ENCODE peak calls at places on chromosomes 2 and 18, in ten cellular contexts. One of them, this sample, is unnamed.

GRCh38 chr2:44560352-44560751 is 198.6 kb downstream of the CAMKMT start:
- DNase-seq in T-helper 17 cell: no peak
- DNase-seq in central memory CD4-positive, alpha-beta T cell: no peak
- DNase-seq in Calu3: peak
- DNase-seq in H7: no peak
- DNase-seq in NCI-H1436 treated with DMSO at 0.1 percent for 48 hours: no peak
- DNase-seq in RWPE1: no peak
- DNase-seq in activated T-helper 1 cell treated with anti-CD3 and anti-CD28 coated beads, Interleukin-2, amount 50 U/mL, for 16 hours: no peak
- DNase-seq in activated CD4-positive, alpha-beta T cell treated with anti-CD3 and anti-CD28 coated beads, Interleukin-2, amount 10 ng/mL, durations not matched to agents 24 days and 14 days: no peak
- DNase-seq in T-helper 1 cell: no peak
- DNase-seq in this sample: no peak

GRCh38 chr2:229445013-229445412 is 173.9 kb upstream of the PID1 start:
- DNase-seq in Calu3: peak
- DNase-seq in activated T-helper 1 cell treated with anti-CD3 and anti-CD28 coated beads, Interleukin-2, amount 50 U/mL, for 16 hours: no peak
- DNase-seq in NCI-H1436 treated with DMSO at 0.1 percent for 48 hours: no peak
- DNase-seq in H7: no peak
- DNase-seq in T-helper 17 cell: no peak
- DNase-seq in central memory CD4-positive, alpha-beta T cell: no peak
- DNase-seq in RWPE1: peak
- DNase-seq in activated CD4-positive, alpha-beta T cell treated with anti-CD3 and anti-CD28 coated beads, Interleukin-2, amount 10 ng/mL, durations not matched to agents 24 days and 14 days: no peak
- DNase-seq in T-helper 1 cell: no peak
- DNase-seq in this sample: no peak

GRCh38 chr18:62187543-62188378 is 706 bp downstream of the RELCH start:
- DNase-seq in activated CD4-positive, alpha-beta T cell treated with anti-CD3 and anti-CD28 coated beads, Interleukin-2, amount 10 ng/mL, durations not matched to agents 24 days and 14 days: peak
- DNase-seq in activated T-helper 1 cell treated with anti-CD3 and anti-CD28 coated beads, Interleukin-2, amount 50 U/mL, for 16 hours: peak
- DNase-seq in NCI-H1436 treated with DMSO at 0.1 percent for 48 hours: no peak
- DNase-seq in T-helper 1 cell: no peak
- DNase-seq in RWPE1: no peak
- DNase-seq in central memory CD4-positive, alpha-beta T cell: peak
- DNase-seq in T-helper 17 cell: peak
- DNase-seq in Calu3: peak
- DNase-seq in H7: peak
- DNase-seq in this sample: peak

GRCh38 chr2:31434911-31435310 is 20.4 kb upstream of the XDH start:
- DNase-seq in NCI-H1436 treated with DMSO at 0.1 percent for 48 hours: no peak
- DNase-seq in H7: peak
- DNase-seq in T-helper 17 cell: no peak
- DNase-seq in activated T-helper 1 cell treated with anti-CD3 and anti-CD28 coated beads, Interleukin-2, amount 50 U/mL, for 16 hours: no peak
- DNase-seq in Calu3: peak
- DNase-seq in RWPE1: peak
- DNase-seq in activated CD4-positive, alpha-beta T cell treated with anti-CD3 and anti-CD28 coated beads, Interleukin-2, amount 10 ng/mL, durations not matched to agents 24 days and 14 days: no peak
- DNase-seq in T-helper 1 cell: no peak
- DNase-seq in central memory CD4-positive, alpha-beta T cell: no peak
- DNase-seq in this sample: no peak

GRCh38 chr2:76930076-76930734 is 592.0 kb downstream of the LRRTM4 start:
- DNase-seq in activated T-helper 1 cell treated with anti-CD3 and anti-CD28 coated beads, Interleukin-2, amount 50 U/mL, for 16 hours: no peak
- DNase-seq in Calu3: no peak
- DNase-seq in T-helper 17 cell: no peak
- DNase-seq in H7: no peak
- DNase-seq in activated CD4-positive, alpha-beta T cell treated with anti-CD3 and anti-CD28 coated beads, Interleukin-2, amount 10 ng/mL, durations not matched to agents 24 days and 14 days: no peak
- DNase-seq in RWPE1: no peak
- DNase-seq in NCI-H1436 treated with DMSO at 0.1 percent for 48 hours: no peak
- DNase-seq in T-helper 1 cell: no peak
- DNase-seq in central memory CD4-positive, alpha-beta T cell: no peak
- DNase-seq in this sample: no peak

GRCh38 chr2:70514612-70515055 is 39.0 kb downstream of the TGFA start:
- DNase-seq in T-helper 1 cell: no peak
- DNase-seq in Calu3: peak
- DNase-seq in activated T-helper 1 cell treated with anti-CD3 and anti-CD28 coated beads, Interleukin-2, amount 50 U/mL, for 16 hours: no peak
- DNase-seq in activated CD4-positive, alpha-beta T cell treated with anti-CD3 and anti-CD28 coated beads, Interleukin-2, amount 10 ng/mL, durations not matched to agents 24 days and 14 days: no peak
- DNase-seq in NCI-H1436 treated with DMSO at 0.1 percent for 48 hours: no peak
- DNase-seq in H7: peak
- DNase-seq in RWPE1: no peak
- DNase-seq in central memory CD4-positive, alpha-beta T cell: no peak
- DNase-seq in T-helper 17 cell: no peak
- DNase-seq in this sample: no peak

GRCh38 chr18:22210331-22210754 is 41.0 kb downstream of the GATA6 start:
- DNase-seq in activated CD4-positive, alpha-beta T cell treated with anti-CD3 and anti-CD28 coated beads, Interleukin-2, amount 10 ng/mL, durations not matched to agents 24 days and 14 days: no peak
- DNase-seq in H7: no peak
- DNase-seq in T-helper 17 cell: no peak
- DNase-seq in RWPE1: no peak
- DNase-seq in Calu3: peak
- DNase-seq in NCI-H1436 treated with DMSO at 0.1 percent for 48 hours: no peak
- DNase-seq in T-helper 1 cell: no peak
- DNase-seq in central memory CD4-positive, alpha-beta T cell: no peak
- DNase-seq in activated T-helper 1 cell treated with anti-CD3 and anti-CD28 coated beads, Interleukin-2, amount 50 U/mL, for 16 hours: no peak
- DNase-seq in this sample: no peak

GRCh38 chr2:240596491-240596931 is 10.0 kb downstream of the CAPN10 start:
- DNase-seq in T-helper 1 cell: peak
- DNase-seq in activated T-helper 1 cell treated with anti-CD3 and anti-CD28 coated beads, Interleukin-2, amount 50 U/mL, for 16 hours: no peak
- DNase-seq in H7: peak
- DNase-seq in central memory CD4-positive, alpha-beta T cell: no peak
- DNase-seq in NCI-H1436 treated with DMSO at 0.1 percent for 48 hours: no peak
- DNase-seq in T-helper 17 cell: no peak
- DNase-seq in Calu3: no peak
- DNase-seq in RWPE1: no peak
- DNase-seq in activated CD4-positive, alpha-beta T cell treated with anti-CD3 and anti-CD28 coated beads, Interleukin-2, amount 10 ng/mL, durations not matched to agents 24 days and 14 days: no peak
- DNase-seq in this sample: no peak

GRCh38 chr2:141317986-141318385 is 812.8 kb downstream of the LRP1B start:
- DNase-seq in T-helper 17 cell: no peak
- DNase-seq in Calu3: no peak
- DNase-seq in T-helper 1 cell: no peak
- DNase-seq in RWPE1: no peak
- DNase-seq in NCI-H1436 treated with DMSO at 0.1 percent for 48 hours: no peak
- DNase-seq in central memory CD4-positive, alpha-beta T cell: no peak
- DNase-seq in H7: no peak
- DNase-seq in activated CD4-positive, alpha-beta T cell treated with anti-CD3 and anti-CD28 coated beads, Interleukin-2, amount 10 ng/mL, durations not matched to agents 24 days and 14 days: no peak
- DNase-seq in activated T-helper 1 cell treated with anti-CD3 and anti-CD28 coated beads, Interleukin-2, amount 50 U/mL, for 16 hours: no peak
- DNase-seq in this sample: no peak

GRCh38 chr2:236166781-236167296 is 1.3 kb downstream of the GBX2 start:
- DNase-seq in T-helper 1 cell: no peak
- DNase-seq in T-helper 17 cell: no peak
- DNase-seq in Calu3: peak
- DNase-seq in RWPE1: no peak
- DNase-seq in central memory CD4-positive, alpha-beta T cell: no peak
- DNase-seq in NCI-H1436 treated with DMSO at 0.1 percent for 48 hours: no peak
- DNase-seq in H7: peak
- DNase-seq in activated CD4-positive, alpha-beta T cell treated with anti-CD3 and anti-CD28 coated beads, Interleukin-2, amount 10 ng/mL, durations not matched to agents 24 days and 14 days: no peak
- DNase-seq in activated T-helper 1 cell treated with anti-CD3 and anti-CD28 coated beads, Interleukin-2, amount 50 U/mL, for 16 hours: no peak
- DNase-seq in this sample: no peak

GRCh38 chr2:231337807-231338759 is 57.4 kb upstream of the B3GNT7 start:
- DNase-seq in H7: no peak
- DNase-seq in T-helper 17 cell: no peak
- DNase-seq in activated T-helper 1 cell treated with anti-CD3 and anti-CD28 coated beads, Interleukin-2, amount 50 U/mL, for 16 hours: no peak
- DNase-seq in Calu3: no peak
- DNase-seq in activated CD4-positive, alpha-beta T cell treated with anti-CD3 and anti-CD28 coated beads, Interleukin-2, amount 10 ng/mL, durations not matched to agents 24 days and 14 days: no peak
- DNase-seq in RWPE1: no peak
- DNase-seq in T-helper 1 cell: no peak
- DNase-seq in NCI-H1436 treated with DMSO at 0.1 percent for 48 hours: no peak
- DNase-seq in central memory CD4-positive, alpha-beta T cell: no peak
- DNase-seq in this sample: no peak

GRCh38 chr2:216936954-216937357 is 77.1 kb upstream of the TNP1 start:
- DNase-seq in T-helper 17 cell: no peak
- DNase-seq in activated CD4-positive, alpha-beta T cell treated with anti-CD3 and anti-CD28 coated beads, Interleukin-2, amount 10 ng/mL, durations not matched to agents 24 days and 14 days: no peak
- DNase-seq in Calu3: no peak
- DNase-seq in RWPE1: no peak
- DNase-seq in T-helper 1 cell: no peak
- DNase-seq in NCI-H1436 treated with DMSO at 0.1 percent for 48 hours: no peak
- DNase-seq in activated T-helper 1 cell treated with anti-CD3 and anti-CD28 coated beads, Interleukin-2, amount 50 U/mL, for 16 hours: no peak
- DNase-seq in H7: no peak
- DNase-seq in central memory CD4-positive, alpha-beta T cell: no peak
- DNase-seq in this sample: no peak

GRCh38 chr2:43185146-43185545 is 41.3 kb downstream of the ZFP36L2 start:
- DNase-seq in Calu3: no peak
- DNase-seq in central memory CD4-positive, alpha-beta T cell: no peak
- DNase-seq in RWPE1: no peak
- DNase-seq in activated T-helper 1 cell treated with anti-CD3 and anti-CD28 coated beads, Interleukin-2, amount 50 U/mL, for 16 hours: no peak
- DNase-seq in H7: no peak
- DNase-seq in T-helper 17 cell: no peak
- DNase-seq in T-helper 1 cell: no peak
- DNase-seq in activated CD4-positive, alpha-beta T cell treated with anti-CD3 and anti-CD28 coated beads, Interleukin-2, amount 10 ng/mL, durations not matched to agents 24 days and 14 days: no peak
- DNase-seq in NCI-H1436 treated with DMSO at 0.1 percent for 48 hours: no peak
- DNase-seq in this sample: no peak

GRCh38 chr2:74223941-74224770 is 25.7 kb downstream of the MTHFD2 start:
- DNase-seq in RWPE1: no peak
- DNase-seq in H7: no peak
- DNase-seq in activated CD4-positive, alpha-beta T cell treated with anti-CD3 and anti-CD28 coated beads, Interleukin-2, amount 10 ng/mL, durations not matched to agents 24 days and 14 days: no peak
- DNase-seq in activated T-helper 1 cell treated with anti-CD3 and anti-CD28 coated beads, Interleukin-2, amount 50 U/mL, for 16 hours: no peak
- DNase-seq in T-helper 17 cell: no peak
- DNase-seq in Calu3: no peak
- DNase-seq in T-helper 1 cell: no peak
- DNase-seq in NCI-H1436 treated with DMSO at 0.1 percent for 48 hours: no peak
- DNase-seq in central memory CD4-positive, alpha-beta T cell: no peak
- DNase-seq in this sample: no peak

This sample was measured in natural killer cell.